ENCODE peak calls at places on chromosomes 6 and 20, in five cellular contexts. E is GM23338, J is HCT116, D is A549, V is K562. T is an unnamed sample.

GRCh38 chr20:38173237-38174156 is 8.4 kb upstream of the TGM2 start:
- DNase-seq in J (no peak), D (peak), V (peak), E (peak), T (no peak)

GRCh38 chr6:28943557-28944411 is 20.0 kb upstream of the TRIM27 start:
- DNase-seq in J (no peak), E (peak), D (peak), V (peak), T (peak)

GRCh38 chr6:999552-999951 is 306.6 kb upstream of the EXOC2 start:
- DNase-seq in D (no peak), J (no peak), V (no peak), E (no peak), T (no peak)

GRCh38 chr6:138673317-138674014 is 100.1 kb upstream of the CCDC28A start:
- DNase-seq in D (no peak), V (no peak), J (no peak), E (no peak), T (peak)

GRCh38 chr6:168190646-168191443 is 111.8 kb upstream of the FRMD1 start:
- DNase-seq in D (no peak), E (no peak), J (no peak), V (no peak), T (no peak)

GRCh38 chr20:19620471-19620870 is 137.6 kb upstream of the RIN2 start:
- DNase-seq in D (no peak), V (no peak), E (peak), J (no peak), T (no peak)

GRCh38 chr6:137589067-137589848 is 95.1 kb upstream of the OLIG3 start:
- DNase-seq in J (peak), E (peak), D (peak), V (peak), T (peak)

GRCh38 chr6:135423649-135424128 is 73.9 kb downstream of the AHI1 start:
- DNase-seq in J (peak), D (peak), V (peak), E (peak), T (peak)

GRCh38 chr20:43243672-43244269 is 54.1 kb upstream of the PTPRT start:
- DNase-seq in E (no peak), D (peak), V (no peak), J (no peak), T (no peak)

DNA sequence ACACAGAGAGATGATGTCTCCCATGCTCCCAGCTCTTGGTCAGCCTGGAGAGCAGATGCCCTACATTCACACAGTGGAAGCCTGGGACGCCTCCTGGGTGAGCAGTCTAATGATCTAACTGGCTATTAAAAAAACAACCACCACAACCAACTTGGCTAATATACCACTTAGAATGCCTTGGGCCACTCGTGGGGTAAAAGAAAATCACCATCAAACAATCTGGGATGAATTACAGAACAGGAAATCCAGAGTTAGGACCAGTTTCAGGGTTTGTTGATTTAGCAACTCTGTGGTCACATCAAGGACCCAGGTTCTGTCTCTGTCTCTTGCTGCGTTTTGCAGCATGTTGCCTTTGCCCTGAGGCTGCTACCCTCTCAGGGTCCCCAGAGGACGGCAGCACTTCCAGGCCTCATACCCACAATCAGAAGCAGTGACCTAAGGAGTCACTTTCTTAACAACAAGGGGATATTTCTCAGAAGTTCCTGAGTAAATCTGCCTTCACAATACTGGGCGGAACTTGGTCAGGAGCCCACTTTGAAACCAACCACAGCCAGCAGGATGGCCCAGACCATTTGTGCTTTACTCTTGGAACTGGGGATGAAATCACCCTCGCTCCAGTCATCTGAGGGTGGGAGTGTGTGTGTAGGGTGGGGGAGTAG is 118.7 kb downstream of the CLIC5 start:
- DNase-seq in D (no peak), E (no peak), J (no peak), V (no peak), T (no peak)
- TF ChIP-seq REST in D (no peak), E (no peak), J (no peak), V (no peak), T (no peak)

GRCh38 chr6:90220273-90220672 is 76.4 kb downstream of the BACH2 start:
- DNase-seq in D (no peak), E (no peak), J (no peak), V (no peak), T (no peak)

GRCh38 chr6:90216081-90216977 is 80.3 kb downstream of the BACH2 start:
- DNase-seq in J (no peak), V (no peak), D (peak), E (peak), T (peak)

GRCh38 chr6:90214966-90215365 is 81.7 kb downstream of the BACH2 start:
- DNase-seq in V (no peak), J (no peak), E (no peak), D (no peak), T (no peak)

GRCh38 chr6:90219168-90219985 is 77.3 kb downstream of the BACH2 start:
- DNase-seq in V (no peak), E (peak), D (no peak), J (no peak), T (no peak)

GRCh38 chr6:90217621-90218496 is 78.8 kb downstream of the BACH2 start:
- DNase-seq in J (no peak), E (no peak), V (no peak), D (peak), T (no peak)
- TF ChIP-seq REST in J (no peak), E (no peak), V (no peak), D (no peak), T (no peak)

GRCh38 chr6:42197574-42198362 is 3.0 kb upstream of the GUCA1B start:
- DNase-seq in D (peak), E (no peak), J (no peak), V (peak), T (peak)
- TF ChIP-seq REST in D (no peak), E (no peak), J (no peak), V (no peak), T (no peak)

DNA sequence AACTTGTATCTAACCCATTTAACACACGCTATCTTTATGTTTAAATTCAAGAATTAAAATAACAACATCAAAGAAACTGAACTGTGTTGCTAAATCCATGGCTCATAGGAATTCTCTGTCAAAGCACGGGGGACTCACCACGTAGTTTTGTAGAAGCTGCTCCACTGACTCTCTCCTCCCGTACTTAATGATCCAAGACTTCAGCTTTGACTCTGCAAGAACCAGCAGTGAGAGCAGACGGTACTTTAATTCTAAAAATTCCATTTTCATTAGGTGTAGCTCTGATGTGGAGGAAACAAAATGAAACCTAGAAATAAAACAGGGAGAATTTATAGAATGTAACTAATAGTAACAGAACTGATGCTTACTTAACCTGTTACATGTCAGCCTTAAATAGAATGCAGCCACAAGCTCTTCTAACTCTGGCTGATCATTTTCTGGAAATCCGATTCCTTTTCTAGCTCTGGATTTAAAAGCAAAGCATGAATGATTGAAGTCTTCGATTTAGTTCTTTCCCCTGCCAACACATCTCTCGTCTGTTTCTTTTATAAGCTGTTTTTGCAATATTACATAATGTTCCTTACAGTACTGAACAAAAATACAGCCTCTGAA is 165.6 kb downstream of the SYNE1 start:
- DNase-seq in J (no peak), D (peak), E (no peak), V (no peak), T (no peak)
- TF ChIP-seq REST in J (no peak), D (no peak), E (no peak), V (no peak), T (no peak)

GRCh38 chr6:27810768-27811298 is 101.4 kb downstream of the OR2B2 start:
- DNase-seq in E (peak), J (no peak), D (no peak), V (no peak), T (no peak)
- TF ChIP-seq REST in E (no peak), J (no peak), D (no peak), V (no peak), T (no peak)

GRCh38 chr6:2733324-2733723 is 17.4 kb downstream of the MYLK4 start:
- DNase-seq in V (peak), J (no peak), E (no peak), D (no peak), T (peak)

GRCh38 chr6:2733736-2734480 is 16.8 kb downstream of the MYLK4 start:
- DNase-seq in J (no peak), D (no peak), E (peak), V (no peak), T (no peak)

GRCh38 chr6:2734517-2735076 is 16.1 kb downstream of the MYLK4 start:
- DNase-seq in D (no peak), E (peak), V (no peak), J (no peak), T (no peak)

GRCh38 chr6:2731281-2731909 is 19.3 kb downstream of the MYLK4 start:
- DNase-seq in E (peak), J (no peak), D (no peak), V (no peak), T (no peak)

DNA sequence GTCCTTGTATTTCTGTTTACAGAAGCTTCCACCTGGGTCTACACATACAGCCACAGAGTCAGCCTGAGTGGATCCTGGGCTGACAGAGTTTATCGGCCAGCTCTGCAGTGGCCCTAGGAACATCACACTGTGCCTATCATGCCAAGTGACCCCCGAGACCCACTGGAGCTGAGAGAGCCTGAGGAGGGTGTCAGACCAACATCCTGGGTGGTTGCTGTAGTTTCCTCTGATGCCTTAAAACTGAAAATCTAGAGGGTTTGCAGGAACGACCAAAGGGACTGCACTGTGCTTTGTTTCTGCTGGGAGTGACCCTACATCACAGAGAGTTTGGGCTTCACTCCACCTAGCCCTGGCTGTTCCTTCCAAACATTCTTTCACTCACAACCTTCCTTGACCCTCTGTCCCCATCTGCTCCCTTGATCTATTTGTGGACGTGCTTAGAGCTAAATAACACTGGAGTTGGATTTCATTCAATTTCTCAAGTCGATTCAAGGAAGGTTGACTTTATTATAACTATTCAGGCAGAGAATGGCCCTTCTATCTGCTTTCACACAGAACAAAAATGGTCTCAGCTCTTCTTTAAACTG is 18.1 kb downstream of the MYLK4 start:
- DNase-seq in E (no peak), J (no peak), D (no peak), V (no peak), T (no peak)
- TF ChIP-seq REST in E (no peak), J (no peak), D (no peak), V (no peak), T (no peak)